ENCODE peak calls at places on chromosomes 16 and 17, in four cellular contexts. S is adrenal gland, B is upper lobe of right lung, P is neural progenitor cell. Q is an unnamed sample.
A peak's percentile ranks its signal among the peaks of the same experiment; 100 is the strongest.

GRCh38 chr16:49961087-49961486 is 63.9 kb upstream of the CNEP1R1 start:
- DNase-seq in S (no peak), P (no peak), B (no peak), Q (no peak)

GRCh38 chr17:79842656-79843474 is 3.6 kb upstream of the CBX4 start:
- DNase-seq in B (no peak), P (peak; percentile 63), S (no peak), Q (no peak)

GRCh38 chr17:73393381-73393780 is 81.6 kb upstream of the CDC42EP4 start:
- DNase-seq in P (no peak), S (no peak), B (no peak), Q (no peak)

GRCh38 chr16:68257251-68257905 is 6.9 kb upstream of the SLC7A6 start:
- DNase-seq in P (no peak), S (no peak), B (no peak), Q (peak; percentile 46)

GRCh38 chr16:30951785-30952184 is 2.9 kb downstream of the ORAI3 start:
- DNase-seq in S (peak; percentile 63), B (no peak), P (no peak), Q (no peak)

GRCh38 chr17:13770702-13771101 is 169.0 kb upstream of the HS3ST3A1 start:
- DNase-seq in B (no peak), S (no peak), P (no peak), Q (no peak)

GRCh38 chr16:65576631-65577030 is 454.8 kb upstream of the CDH11 start:
- DNase-seq in S (no peak), P (peak; percentile 70), B (no peak), Q (peak; percentile 49)

GRCh38 chr16:79317521-79317920 is 283.0 kb downstream of the MAF start:
- DNase-seq in S (no peak), B (no peak), P (no peak), Q (peak; percentile 45)

GRCh38 chr16:10314811-10315210 is 71.0 kb upstream of the ATF7IP2 start:
- DNase-seq in B (no peak), S (no peak), P (no peak), Q (no peak)

GRCh38 chr16:28321700-28322411 is 29.5 kb downstream of the SBK1 start:
- DNase-seq in B (no peak), P (peak; percentile 52), S (peak; percentile 41), Q (peak; percentile 14)

GRCh38 chr16:1096164-1097082 is at the start of gene C1QTNF8:
- DNase-seq in S (no peak), P (no peak), B (no peak), Q (no peak)

GRCh38 chr17:35890774-35891155 is 10.6 kb upstream of the CCL5 start:
- DNase-seq in S (peak; percentile 40), P (peak; percentile 7), B (no peak), Q (no peak)

GRCh38 chr16:12804395-12804794 is 708 bp upstream of the CPPED1 start:
- DNase-seq in S (no peak), P (no peak), B (no peak), Q (no peak)

GRCh38 chr17:77842148-77842905 is 116.2 kb upstream of the TNRC6C start:
- DNase-seq in P (no peak), B (peak; percentile 44), S (no peak), Q (no peak)

GRCh38 chr16:56237451-56237930 is 46.2 kb downstream of the GNAO1 start:
- DNase-seq in B (no peak), S (no peak), P (no peak), Q (no peak)

GRCh38 chr16:23597003-23597756 is 1.1 kb upstream of the NDUFAB1 start:
- DNase-seq in S (peak; percentile 68), P (peak; percentile 78), B (no peak), Q (peak; percentile 16)

GRCh38 chr16:31704138-31704537 is 169.5 kb upstream of the ZNF267 start:
- DNase-seq in B (no peak), P (no peak), S (no peak), Q (no peak)

GRCh38 chr17:39599006-39599664 is 8.6 kb downstream of the NEUROD2 start:
- DNase-seq in B (no peak), P (peak; percentile 49), S (no peak), Q (no peak)

GRCh38 chr17:56125830-56126819 is 27.1 kb upstream of the ANKFN1 start:
- DNase-seq in P (peak; percentile 68), S (peak; percentile 27), B (no peak), Q (peak; percentile 5)

GRCh38 chr16:11253995-11254912 is 1.8 kb downstream of the SOCS1 start:
- DNase-seq in S (no peak), P (no peak), B (no peak), Q (no peak)

GRCh38 chr16:31200821-31201510 is 1.6 kb downstream of the PYCARD start:
- DNase-seq in B (no peak), S (no peak), P (no peak), Q (no peak)

GRCh38 chr16:15737140-15737644 is 87.1 kb downstream of the NDE1 start:
- DNase-seq in B (no peak), P (no peak), S (no peak), Q (no peak)

GRCh38 chr17:20236586-20237227 is 227.5 kb downstream of the SPECC1 start:
- DNase-seq in P (no peak), S (no peak), B (no peak), Q (no peak)

GRCh38 chr17:45016823-45017222 is 34.6 kb downstream of the DCAKD start:
- DNase-seq in B (no peak), S (peak; percentile 40), P (peak; percentile 41), Q (no peak)

GRCh38 chr16:35144212-35144932 is 1685.0 kb downstream of the TP53TG3F start:
- DNase-seq in B (peak; percentile 38), P (no peak), S (no peak), Q (no peak)

GRCh38 chr17:77693776-77694175 is 264.7 kb upstream of the TNRC6C start:
- DNase-seq in B (peak; percentile 30), S (no peak), P (no peak), Q (no peak)

GRCh38 chr16:2937170-2937569 is 25.4 kb downstream of the FLYWCH1 start:
- DNase-seq in P (no peak), S (no peak), B (no peak), Q (no peak)

GRCh38 chr17:28093999-28094716 is 51.7 kb downstream of the NLK start:
- DNase-seq in S (no peak), P (no peak), B (no peak), Q (no peak)

GRCh38 chr17:48997827-48998556 is 807 bp downstream of the IGF2BP1 start:
- DNase-seq in P (peak; percentile 52), B (no peak), S (no peak), Q (peak; percentile 59)
- H3K27me3 ChIP-seq in P (no peaks in the 10 kb centered on the region), B (peaks cover 97% of the 10 kb centered on the region), S (peaks cover 97% of the 10 kb centered on the region), Q (no peaks in the 10 kb centered on the region)

GRCh38 chr16:71295950-71296349 is 6.7 kb upstream of the CMTR2 start:
- DNase-seq in S (no peak), B (no peak), P (no peak), Q (no peak)

GRCh38 chr16:71293921-71294320 is 4.7 kb upstream of the CMTR2 start:
- DNase-seq in S (no peak), B (no peak), P (no peak), Q (no peak)

GRCh38 chr16:71297252-71297651 is 8.1 kb upstream of the CMTR2 start:
- DNase-seq in B (no peak), P (no peak), S (no peak), Q (no peak)

DNA sequence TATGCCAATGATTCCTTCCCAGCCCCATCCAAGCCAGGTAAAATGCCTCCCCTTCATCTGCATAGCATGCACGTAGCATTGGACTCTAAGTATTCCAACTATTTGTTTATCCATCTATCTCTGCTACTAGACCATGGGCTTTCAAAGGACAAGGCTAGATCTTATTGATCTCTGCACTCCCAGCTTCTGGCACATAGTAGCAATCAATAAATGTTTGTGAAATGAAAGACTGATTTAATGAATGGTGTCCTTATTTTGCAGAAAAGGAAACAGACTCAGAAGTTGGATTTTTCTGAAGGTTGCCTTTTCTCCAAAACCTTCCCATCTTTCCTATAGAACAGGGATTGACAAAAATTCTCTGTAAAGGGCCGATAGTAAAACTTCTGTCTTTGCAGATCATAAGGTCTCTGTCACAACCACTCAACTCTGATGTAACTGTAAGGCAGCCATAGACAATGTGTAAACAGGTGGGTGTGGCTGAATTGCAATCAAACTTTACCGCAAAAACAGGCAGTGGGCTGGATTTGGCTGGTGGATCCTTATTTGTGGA is 7.5 kb upstream of the CMTR2 start:
- DNase-seq in S (no peak), B (no peak), P (no peak), Q (no peak)
- H3K27me3 ChIP-seq in S (peaks cover 9% of the 10 kb centered on the region), B (peaks cover 21% of the 10 kb centered on the region), P (no peaks in the 10 kb centered on the region), Q (no peaks in the 10 kb centered on the region)

GRCh38 chr17:40621019-40621418 is 26.6 kb downstream of the SMARCE1 start:
- DNase-seq in S (no peak), P (no peak), B (no peak), Q (no peak)

GRCh38 chr17:40621558-40621957 is 26.1 kb downstream of the SMARCE1 start:
- DNase-seq in S (no peak), B (no peak), P (no peak), Q (no peak)

GRCh38 chr17:40623419-40624217 is 24.0 kb downstream of the SMARCE1 start:
- DNase-seq in B (no peak), P (no peak), S (no peak), Q (no peak)

GRCh38 chr17:40625311-40625710 is 22.3 kb downstream of the SMARCE1 start:
- DNase-seq in B (no peak), P (no peak), S (no peak), Q (no peak)

DNA sequence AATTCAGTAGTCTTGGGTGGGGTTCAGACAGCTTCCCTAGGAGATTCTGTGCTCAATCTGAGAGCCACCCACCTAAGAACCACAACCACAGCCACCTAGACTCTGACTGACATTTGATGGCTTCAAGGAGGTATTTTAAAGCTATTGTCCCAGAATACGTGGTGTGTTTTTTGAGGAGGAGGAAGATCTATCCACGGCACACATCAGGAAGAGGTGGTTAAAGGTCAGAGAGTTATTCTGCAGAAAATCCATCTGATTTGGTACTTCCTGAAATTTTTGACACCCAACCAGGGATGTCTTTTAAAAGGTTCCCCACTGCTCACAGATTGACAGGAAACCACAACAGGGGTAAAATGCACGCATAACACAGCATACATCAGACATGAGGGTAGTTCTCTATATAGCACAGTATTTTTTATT is 25.1 kb downstream of the SMARCE1 start:
- DNase-seq in B (no peak), S (no peak), P (no peak), Q (no peak)
- H3K27me3 ChIP-seq in B (no peaks in the 10 kb centered on the region), S (no peaks in the 10 kb centered on the region), P (peaks cover 8% of the 10 kb centered on the region), Q (no peaks in the 10 kb centered on the region)

GRCh38 chr16:86924537-86924936 is 346.2 kb downstream of the FOXL1 start:
- DNase-seq in B (no peak), P (no peak), S (no peak), Q (no peak)
- H3K27me3 ChIP-seq in B (peaks cover 56% of the 10 kb centered on the region), P (no peaks in the 10 kb centered on the region), S (peaks cover 38% of the 10 kb centered on the region), Q (no peaks in the 10 kb centered on the region)

DNA sequence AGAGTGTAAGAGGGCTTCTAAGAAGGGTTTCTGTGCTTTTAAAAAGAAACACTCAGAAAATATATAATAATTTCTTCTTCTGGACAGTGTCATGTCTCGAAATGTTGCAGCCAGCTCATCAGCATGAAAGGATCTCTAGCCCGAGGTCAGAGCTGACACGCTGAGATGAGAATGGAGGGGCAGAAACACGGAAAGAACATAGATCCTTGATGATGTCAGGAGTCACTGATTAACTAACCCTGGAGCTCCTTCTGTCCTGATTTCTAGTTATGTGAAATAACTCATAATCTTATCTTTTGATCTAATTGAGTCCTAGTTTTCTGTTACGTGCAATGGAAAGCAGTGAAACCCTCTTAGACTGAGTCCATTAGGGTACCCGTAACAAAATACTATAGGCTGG is 10.3 kb upstream of the TOX3 start:
- DNase-seq in P (no peak), S (no peak), B (no peak), Q (no peak)
- H3K27me3 ChIP-seq in P (no peaks in the 10 kb centered on the region), S (no peaks in the 10 kb centered on the region), B (no peaks in the 10 kb centered on the region), Q (no peaks in the 10 kb centered on the region)